ENCODE peak calls at places on chromosomes 1 and 21, in seven cellular contexts. One of them, this sample, is unnamed.

GRCh38 chr21:38303300-38303699 is 46.5 kb downstream of the KCNJ15 start:
- DNase-seq in fibroblast of mammary gland: peak; percentile 100
- DNase-seq in HL-60: no peak
- DNase-seq in foreskin fibroblast: peak; percentile 98
- DNase-seq in psoas muscle: peak; percentile 63
- DNase-seq in dorsolateral prefrontal cortex: no peak
- DNase-seq in brain microvascular endothelial cell: peak; percentile 82
- DNase-seq in this sample: peak; percentile 60

GRCh38 chr1:109807822-109808680 is 44.3 kb upstream of the EPS8L3 start:
- DNase-seq in psoas muscle: peak; percentile 23
- DNase-seq in foreskin fibroblast: peak; percentile 18
- DNase-seq in dorsolateral prefrontal cortex: no peak
- DNase-seq in fibroblast of mammary gland: peak; percentile 74
- DNase-seq in HL-60: no peak
- DNase-seq in brain microvascular endothelial cell: no peak
- DNase-seq in this sample: no peak

GRCh38 chr1:203915811-203916210 is 54.4 kb downstream of the SNRPE start:
- DNase-seq in fibroblast of mammary gland: peak; percentile 62
- DNase-seq in brain microvascular endothelial cell: no peak
- DNase-seq in HL-60: no peak
- DNase-seq in dorsolateral prefrontal cortex: no peak
- DNase-seq in foreskin fibroblast: peak; percentile 25
- DNase-seq in psoas muscle: no peak
- DNase-seq in this sample: no peak

GRCh38 chr1:3456964-3457909 is 2.8 kb downstream of the ARHGEF16 start:
- DNase-seq in foreskin fibroblast: no peak
- DNase-seq in dorsolateral prefrontal cortex: no peak
- DNase-seq in brain microvascular endothelial cell: no peak
- DNase-seq in HL-60: no peak
- DNase-seq in psoas muscle: peak; percentile 41
- DNase-seq in fibroblast of mammary gland: no peak
- DNase-seq in this sample: no peak

GRCh38 chr1:151790940-151791651 is 796 bp upstream of the TDRKH start:
- DNase-seq in fibroblast of mammary gland: no peak
- DNase-seq in dorsolateral prefrontal cortex: no peak
- DNase-seq in psoas muscle: no peak
- DNase-seq in brain microvascular endothelial cell: peak; percentile 11
- DNase-seq in HL-60: no peak
- DNase-seq in foreskin fibroblast: no peak
- DNase-seq in this sample: no peak

GRCh38 chr1:36349241-36349671 is 25.8 kb upstream of the EVA1B start:
- DNase-seq in foreskin fibroblast: peak; percentile 61
- DNase-seq in fibroblast of mammary gland: peak; percentile 79
- DNase-seq in brain microvascular endothelial cell: peak; percentile 34
- DNase-seq in psoas muscle: peak; percentile 45
- DNase-seq in dorsolateral prefrontal cortex: no peak
- DNase-seq in HL-60: peak; percentile 32
- DNase-seq in this sample: no peak

GRCh38 chr1:39754906-39755504 is 16.1 kb downstream of the OXCT2 start:
- DNase-seq in HL-60: no peak
- DNase-seq in foreskin fibroblast: no peak
- DNase-seq in psoas muscle: no peak
- DNase-seq in fibroblast of mammary gland: peak; percentile 24
- DNase-seq in dorsolateral prefrontal cortex: peak; percentile 66
- DNase-seq in brain microvascular endothelial cell: no peak
- DNase-seq in this sample: no peak

GRCh38 chr1:33191731-33192275 is 10.0 kb upstream of the TRIM62 start:
- DNase-seq in psoas muscle: no peak
- DNase-seq in foreskin fibroblast: no peak
- DNase-seq in dorsolateral prefrontal cortex: no peak
- DNase-seq in brain microvascular endothelial cell: no peak
- DNase-seq in HL-60: no peak
- DNase-seq in fibroblast of mammary gland: no peak
- DNase-seq in this sample: no peak

GRCh38 chr1:175675017-175675416 is 68.4 kb downstream of the TNR start:
- DNase-seq in foreskin fibroblast: no peak
- DNase-seq in HL-60: no peak
- DNase-seq in dorsolateral prefrontal cortex: no peak
- DNase-seq in brain microvascular endothelial cell: no peak
- DNase-seq in psoas muscle: no peak
- DNase-seq in fibroblast of mammary gland: no peak
- DNase-seq in this sample: no peak

GRCh38 chr1:227774721-227775665 is 39.8 kb downstream of the SNAP47 start:
- DNase-seq in brain microvascular endothelial cell: peak; percentile 40
- DNase-seq in dorsolateral prefrontal cortex: no peak
- DNase-seq in psoas muscle: peak; percentile 34
- DNase-seq in HL-60: no peak
- DNase-seq in foreskin fibroblast: peak; percentile 63
- DNase-seq in fibroblast of mammary gland: peak; percentile 78
- DNase-seq in this sample: no peak

GRCh38 chr1:53141487-53142055 is 867 bp downstream of the SLC1A7 start:
- DNase-seq in foreskin fibroblast: no peak
- DNase-seq in psoas muscle: no peak
- DNase-seq in HL-60: no peak
- DNase-seq in fibroblast of mammary gland: no peak
- DNase-seq in brain microvascular endothelial cell: no peak
- DNase-seq in dorsolateral prefrontal cortex: no peak
- DNase-seq in this sample: no peak

GRCh38 chr1:206002833-206003532 is at the start of gene RAB7B:
- DNase-seq in psoas muscle: peak; percentile 65
- DNase-seq in fibroblast of mammary gland: peak; percentile 79
- DNase-seq in brain microvascular endothelial cell: peak; percentile 75
- DNase-seq in dorsolateral prefrontal cortex: no peak
- DNase-seq in HL-60: no peak
- DNase-seq in foreskin fibroblast: peak; percentile 75
- DNase-seq in this sample: no peak

GRCh38 chr1:231139659-231140650 is 21.9 kb upstream of the TRIM67 start:
- DNase-seq in HL-60: no peak
- DNase-seq in brain microvascular endothelial cell: peak; percentile 97
- DNase-seq in fibroblast of mammary gland: peak; percentile 68
- DNase-seq in psoas muscle: no peak
- DNase-seq in dorsolateral prefrontal cortex: no peak
- DNase-seq in foreskin fibroblast: peak; percentile 72
- DNase-seq in this sample: peak; percentile 97

GRCh38 chr1:151593651-151594625 is 17.9 kb upstream of the SNX27 start:
- DNase-seq in HL-60: peak; percentile 72
- DNase-seq in foreskin fibroblast: no peak
- DNase-seq in dorsolateral prefrontal cortex: peak; percentile 72
- DNase-seq in brain microvascular endothelial cell: no peak
- DNase-seq in psoas muscle: peak; percentile 84
- DNase-seq in fibroblast of mammary gland: peak; percentile 48
- DNase-seq in this sample: no peak

GRCh38 chr1:82153282-82153630 is 352.5 kb downstream of the ADGRL2 start:
- DNase-seq in dorsolateral prefrontal cortex: no peak
- DNase-seq in fibroblast of mammary gland: no peak
- DNase-seq in HL-60: no peak
- DNase-seq in psoas muscle: no peak
- DNase-seq in brain microvascular endothelial cell: peak; percentile 6
- DNase-seq in foreskin fibroblast: no peak
- DNase-seq in this sample: no peak

GRCh38 chr1:25771246-25772114 is 28.5 kb upstream of the SELENON start:
- DNase-seq in psoas muscle: peak; percentile 79
- DNase-seq in foreskin fibroblast: no peak
- DNase-seq in brain microvascular endothelial cell: no peak
- DNase-seq in fibroblast of mammary gland: no peak
- DNase-seq in HL-60: no peak
- DNase-seq in dorsolateral prefrontal cortex: no peak
- DNase-seq in this sample: no peak

GRCh38 chr1:180916012-180916770 is 3.5 kb downstream of the KIAA1614 start:
- DNase-seq in psoas muscle: no peak
- DNase-seq in HL-60: no peak
- DNase-seq in fibroblast of mammary gland: no peak
- DNase-seq in brain microvascular endothelial cell: no peak
- DNase-seq in foreskin fibroblast: no peak
- DNase-seq in dorsolateral prefrontal cortex: no peak
- DNase-seq in this sample: no peak

GRCh38 chr1:45721207-45721606 is 29.2 kb downstream of the IPP start:
- DNase-seq in brain microvascular endothelial cell: peak; percentile 37
- DNase-seq in HL-60: no peak
- DNase-seq in dorsolateral prefrontal cortex: no peak
- DNase-seq in fibroblast of mammary gland: no peak
- DNase-seq in psoas muscle: no peak
- DNase-seq in foreskin fibroblast: peak; percentile 24
- DNase-seq in this sample: no peak

GRCh38 chr1:154327466-154328317 is 2.4 kb downstream of the ATP8B2 start:
- DNase-seq in HL-60: peak; percentile 25
- DNase-seq in fibroblast of mammary gland: no peak
- DNase-seq in brain microvascular endothelial cell: no peak
- DNase-seq in psoas muscle: no peak
- DNase-seq in foreskin fibroblast: no peak
- DNase-seq in dorsolateral prefrontal cortex: no peak
- DNase-seq in this sample: no peak

GRCh38 chr1:25425098-25426085 is 4.8 kb upstream of the RHCE start:
- DNase-seq in fibroblast of mammary gland: peak; percentile 51
- DNase-seq in dorsolateral prefrontal cortex: no peak
- DNase-seq in brain microvascular endothelial cell: no peak
- DNase-seq in foreskin fibroblast: no peak
- DNase-seq in HL-60: no peak
- DNase-seq in psoas muscle: no peak
- DNase-seq in this sample: no peak

GRCh38 chr1:8198522-8198921 is 119.4 kb upstream of the SLC45A1 start:
- DNase-seq in psoas muscle: no peak
- DNase-seq in fibroblast of mammary gland: no peak
- DNase-seq in HL-60: no peak
- DNase-seq in foreskin fibroblast: no peak
- DNase-seq in dorsolateral prefrontal cortex: no peak
- DNase-seq in brain microvascular endothelial cell: no peak
- DNase-seq in this sample: no peak

GRCh38 chr1:41861509-41862410 is 57.0 kb downstream of the HIVEP3 start:
- DNase-seq in brain microvascular endothelial cell: no peak
- DNase-seq in dorsolateral prefrontal cortex: peak; percentile 53
- DNase-seq in fibroblast of mammary gland: peak; percentile 23
- DNase-seq in HL-60: no peak
- DNase-seq in foreskin fibroblast: no peak
- DNase-seq in psoas muscle: no peak
- DNase-seq in this sample: peak; percentile 36

GRCh38 chr1:150578278-150579109 is 916 bp downstream of the MCL1 start:
- DNase-seq in HL-60: peak; percentile 15
- DNase-seq in dorsolateral prefrontal cortex: no peak
- DNase-seq in fibroblast of mammary gland: peak; percentile 92
- DNase-seq in psoas muscle: peak; percentile 84
- DNase-seq in brain microvascular endothelial cell: peak; percentile 82
- DNase-seq in foreskin fibroblast: peak; percentile 75
- DNase-seq in this sample: peak; percentile 73

DNA sequence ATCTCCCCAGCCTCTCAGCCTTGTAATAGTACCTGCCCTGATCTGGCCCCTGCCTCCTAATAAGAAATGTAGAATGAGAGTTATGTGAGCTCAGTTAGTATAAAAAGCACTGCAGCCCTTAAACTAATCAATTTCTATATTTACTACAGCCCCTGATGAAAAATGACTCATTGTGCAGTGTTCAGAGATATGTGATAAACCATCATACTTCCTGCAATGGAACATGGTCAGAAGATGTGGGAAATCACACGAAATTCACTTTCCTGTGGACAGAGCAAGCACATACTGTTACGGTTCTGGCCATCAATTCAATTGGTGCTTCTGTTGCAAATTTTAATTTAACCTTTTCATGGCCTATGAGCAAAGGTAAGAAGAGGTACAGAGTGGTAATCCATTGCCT is 176.8 kb upstream of the PDE4B start:
- DNase-seq in HL-60: no peak
- DNase-seq in fibroblast of mammary gland: no peak
- DNase-seq in psoas muscle: no peak
- DNase-seq in brain microvascular endothelial cell: peak; percentile 7
- DNase-seq in foreskin fibroblast: peak; percentile 15
- DNase-seq in dorsolateral prefrontal cortex: no peak
- DNase-seq in this sample: no peak
- H3K4me3 ChIP-seq in HL-60: no peak overlapping the region
- H3K4me3 ChIP-seq in fibroblast of mammary gland: no peak overlapping the region
- H3K4me3 ChIP-seq in psoas muscle: no peak overlapping the region
- H3K4me3 ChIP-seq in brain microvascular endothelial cell: no peak overlapping the region
- H3K4me3 ChIP-seq in foreskin fibroblast: no peak overlapping the region
- H3K4me3 ChIP-seq in dorsolateral prefrontal cortex: no peak overlapping the region
- H3K4me3 ChIP-seq in this sample: no peak overlapping the region

GRCh38 chr1:67367370-67368345 is 60.0 kb downstream of the IL12RB2 start:
- DNase-seq in fibroblast of mammary gland: peak; percentile 29
- DNase-seq in foreskin fibroblast: no peak
- DNase-seq in brain microvascular endothelial cell: peak; percentile 43
- DNase-seq in dorsolateral prefrontal cortex: no peak
- DNase-seq in psoas muscle: no peak
- DNase-seq in HL-60: no peak
- DNase-seq in this sample: no peak
- TF ChIP-seq CTCF in fibroblast of mammary gland: no peak
- TF ChIP-seq CTCF in foreskin fibroblast: no peak
- TF ChIP-seq CTCF in brain microvascular endothelial cell: peak; percentile 18
- TF ChIP-seq CTCF in dorsolateral prefrontal cortex: no peak
- TF ChIP-seq CTCF in psoas muscle: no peak
- TF ChIP-seq CTCF in HL-60: no peak
- TF ChIP-seq CTCF in this sample: no peak

GRCh38 chr1:165828103-165828558 is 717 bp downstream of the UCK2 start:
- DNase-seq in foreskin fibroblast: peak; percentile 30
- DNase-seq in fibroblast of mammary gland: peak; percentile 29
- DNase-seq in psoas muscle: peak; percentile 65
- DNase-seq in dorsolateral prefrontal cortex: peak; percentile 35
- DNase-seq in brain microvascular endothelial cell: no peak
- DNase-seq in HL-60: peak; percentile 68
- DNase-seq in this sample: no peak

GRCh38 chr1:165828581-165829329 is 1.3 kb downstream of the UCK2 start:
- DNase-seq in fibroblast of mammary gland: peak; percentile 88
- DNase-seq in psoas muscle: peak; percentile 62
- DNase-seq in HL-60: peak; percentile 75
- DNase-seq in foreskin fibroblast: peak; percentile 79
- DNase-seq in brain microvascular endothelial cell: peak; percentile 80
- DNase-seq in dorsolateral prefrontal cortex: peak; percentile 42
- DNase-seq in this sample: peak; percentile 71

GRCh38 chr1:165827199-165828102 is at the start of gene UCK2:
- DNase-seq in foreskin fibroblast: peak; percentile 78
- DNase-seq in HL-60: peak; percentile 72
- DNase-seq in fibroblast of mammary gland: peak; percentile 70
- DNase-seq in psoas muscle: peak; percentile 89
- DNase-seq in brain microvascular endothelial cell: peak; percentile 64
- DNase-seq in dorsolateral prefrontal cortex: peak; percentile 66
- DNase-seq in this sample: no peak

GRCh38 chr1:165824269-165824643 is 3.2 kb upstream of the UCK2 start:
- DNase-seq in HL-60: no peak
- DNase-seq in fibroblast of mammary gland: peak; percentile 28
- DNase-seq in foreskin fibroblast: no peak
- DNase-seq in brain microvascular endothelial cell: no peak
- DNase-seq in dorsolateral prefrontal cortex: no peak
- DNase-seq in psoas muscle: no peak
- DNase-seq in this sample: no peak

DNA sequence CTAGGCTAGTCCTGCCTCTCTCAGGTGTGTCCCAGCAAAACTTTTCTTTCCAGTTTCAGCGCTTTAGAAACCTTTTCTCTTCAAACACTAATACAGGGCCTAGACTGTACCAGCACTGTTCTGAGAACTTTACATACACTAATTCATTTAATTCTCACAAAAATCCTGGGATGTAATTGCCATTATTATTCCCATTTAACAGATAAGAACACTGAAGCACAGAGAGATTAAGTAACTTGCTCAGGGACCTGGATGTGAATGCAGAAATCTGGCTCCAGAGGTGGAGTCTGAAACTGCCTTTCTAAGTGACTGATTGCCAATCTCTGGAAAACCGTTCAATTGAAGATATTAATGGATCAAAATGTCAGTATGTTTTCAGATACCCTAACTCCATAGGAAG is 849 bp upstream of the UCK2 start:
- DNase-seq in HL-60: no peak
- DNase-seq in psoas muscle: no peak
- DNase-seq in dorsolateral prefrontal cortex: no peak
- DNase-seq in fibroblast of mammary gland: no peak
- DNase-seq in brain microvascular endothelial cell: no peak
- DNase-seq in foreskin fibroblast: no peak
- DNase-seq in this sample: no peak
- H3K4me3 ChIP-seq in HL-60: no peak overlapping the region
- H3K4me3 ChIP-seq in psoas muscle: peak overlapping the region; percentile 93
- H3K4me3 ChIP-seq in dorsolateral prefrontal cortex: peak overlapping the region; percentile 83
- H3K4me3 ChIP-seq in fibroblast of mammary gland: no peak overlapping the region
- H3K4me3 ChIP-seq in brain microvascular endothelial cell: no peak overlapping the region
- H3K4me3 ChIP-seq in foreskin fibroblast: peak overlapping the region; percentile 66
- H3K4me3 ChIP-seq in this sample: peak overlapping the region; percentile 90

GRCh38 chr1:91674107-91674506 is 173.5 kb downstream of the CDC7 start:
- DNase-seq in brain microvascular endothelial cell: no peak
- DNase-seq in foreskin fibroblast: no peak
- DNase-seq in psoas muscle: no peak
- DNase-seq in dorsolateral prefrontal cortex: no peak
- DNase-seq in HL-60: no peak
- DNase-seq in fibroblast of mammary gland: no peak
- DNase-seq in this sample: no peak
- TF ChIP-seq CTCF in brain microvascular endothelial cell: no peak
- TF ChIP-seq CTCF in foreskin fibroblast: no peak
- TF ChIP-seq CTCF in psoas muscle: no peak
- TF ChIP-seq CTCF in dorsolateral prefrontal cortex: no peak
- TF ChIP-seq CTCF in HL-60: no peak
- TF ChIP-seq CTCF in fibroblast of mammary gland: no peak
- TF ChIP-seq CTCF in this sample: no peak